ENCODE peak calls at places on chromosome 20, in seven cellular contexts. R is BJ, M is fibroblast of the aortic adventitia, H is epithelial cell of esophagus, Z is neural progenitor cell, X is IMR-90, S is heart left ventricle. E is an unnamed sample.
A peak's percentile ranks its signal among the peaks of the same experiment; 100 is the strongest.

GRCh38 chr20:719816-720215 is 44.2 kb upstream of the SCRT2 start:
- DNase-seq in R (no peak), M (no peak), H (no peak), Z (no peak), X (no peak), S (no peak), E (no peak)

GRCh38 chr20:3209023-3209945 is at the start of gene ITPA:
- DNase-seq in R (no peak), M (peak; percentile 37), H (peak; percentile 36), Z (peak; percentile 73), X (peak; percentile 20), S (peak; percentile 53), E (peak; percentile 57)

GRCh38 chr20:1225263-1225728 is 548 bp upstream of the RAD21L1 start:
- DNase-seq in R (no peak), M (no peak), H (no peak), Z (no peak), X (no peak), S (peak; percentile 36), E (no peak)

GRCh38 chr20:4721719-4722118 is at the start of gene PRND:
- DNase-seq in R (no peak), M (no peak), H (no peak), Z (no peak), X (no peak), S (no peak), E (no peak)

GRCh38 chr20:12570371-12570770 is 438.4 kb upstream of the SPTLC3 start:
- DNase-seq in R (no peak), M (no peak), H (peak; percentile 51), Z (peak; percentile 74), X (no peak), S (no peak), E (peak; percentile 26)

GRCh38 chr20:56730003-56730402 is 100.9 kb downstream of the TFAP2C start:
- DNase-seq in R (no peak), M (no peak), H (no peak), Z (no peak), X (no peak), S (no peak), E (no peak)

GRCh38 chr20:37939701-37940151 is 36.8 kb downstream of the VSTM2L start:
- DNase-seq in R (no peak), M (no peak), H (no peak), Z (no peak), X (no peak), S (no peak), E (no peak)

GRCh38 chr20:8633366-8633765 is 435.5 kb upstream of the PLCB4 start:
- DNase-seq in R (no peak), M (peak; percentile 16), H (peak; percentile 14), Z (no peak), X (peak; percentile 59), S (no peak), E (no peak)

GRCh38 chr20:25288291-25289181 is 40.7 kb downstream of the PYGB start:
- DNase-seq in R (no peak), M (no peak), H (no peak), Z (no peak), X (no peak), S (peak; percentile 19), E (no peak)

GRCh38 chr20:57792386-57793095 is 82.7 kb upstream of the PMEPA1 start:
- DNase-seq in R (no peak), M (no peak), H (peak; percentile 27), Z (no peak), X (no peak), S (no peak), E (no peak)

GRCh38 chr20:37899105-37900045 is 3.6 kb upstream of the VSTM2L start:
- DNase-seq in R (no peak), M (no peak), H (peak; percentile 59), Z (no peak), X (no peak), S (no peak), E (no peak)

GRCh38 chr20:37194616-37195015 is 15.3 kb upstream of the MROH8 start:
- DNase-seq in R (no peak), M (no peak), H (no peak), Z (no peak), X (no peak), S (no peak), E (no peak)

GRCh38 chr20:1245578-1245977 is 19.7 kb downstream of the RAD21L1 start:
- DNase-seq in R (no peak), M (no peak), H (no peak), Z (no peak), X (no peak), S (no peak), E (no peak)

GRCh38 chr20:19888269-19888669 is 128.9 kb upstream of the NAA20 start:
- DNase-seq in R (no peak), M (no peak), H (peak; percentile 57), Z (no peak), X (no peak), S (peak; percentile 38), E (no peak)

GRCh38 chr20:37670426-37670825 is 23.4 kb upstream of the CTNNBL1 start:
- DNase-seq in R (no peak), M (peak; percentile 15), H (no peak), Z (peak; percentile 26), X (no peak), S (peak; percentile 33), E (no peak)

GRCh38 chr20:49999329-49999728 is 16.5 kb downstream of the SNAI1 start:
- DNase-seq in R (no peak), M (no peak), H (no peak), Z (no peak), X (no peak), S (no peak), E (no peak)

GRCh38 chr20:1632228-1632577 is 12.4 kb upstream of the SIRPB1 start:
- DNase-seq in R (no peak), M (no peak), H (no peak), Z (no peak), X (no peak), S (no peak), E (no peak)

GRCh38 chr20:45383131-45383530 is 5.0 kb upstream of the TP53TG5 start:
- DNase-seq in R (no peak), M (peak; percentile 33), H (no peak), Z (no peak), X (peak; percentile 47), S (no peak), E (no peak)

DNA sequence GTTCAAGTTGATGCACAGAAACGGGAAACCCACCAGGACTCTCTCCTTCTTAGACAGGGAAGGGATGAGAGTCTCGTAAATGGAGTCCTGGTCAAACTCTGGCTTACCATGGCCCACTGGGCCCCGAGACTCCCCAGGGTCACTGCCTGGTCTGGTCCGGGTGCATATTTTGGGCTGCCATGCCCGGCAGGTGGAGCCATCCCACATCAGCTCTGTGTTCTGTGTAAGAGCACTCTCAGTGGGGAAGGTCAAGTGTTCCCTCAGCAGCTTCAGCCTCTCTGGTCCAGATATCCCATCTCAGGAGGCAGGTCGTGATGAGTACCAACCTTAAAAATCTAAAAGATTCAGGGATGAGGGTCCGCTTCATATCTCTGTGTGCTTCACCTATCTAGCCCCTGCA is 138.8 kb downstream of the EDN3 start:
- DNase-seq in R (no peak), M (no peak), H (no peak), Z (no peak), X (no peak), S (no peak), E (no peak)
- TF ChIP-seq CTCF in R (no peak), M (no peak), H (no peak), Z (no peak), X (no peak), S (no peak), E (no peak)

GRCh38 chr20:43694763-43695162 is 27.8 kb downstream of the MYBL2 start:
- DNase-seq in R (no peak), M (no peak), H (no peak), Z (no peak), X (no peak), S (no peak), E (no peak)

GRCh38 chr20:43690943-43691598 is 24.2 kb downstream of the MYBL2 start:
- DNase-seq in R (no peak), M (no peak), H (no peak), Z (no peak), X (no peak), S (no peak), E (no peak)

GRCh38 chr20:43695571-43695970 is 28.7 kb downstream of the MYBL2 start:
- DNase-seq in R (no peak), M (no peak), H (no peak), Z (no peak), X (no peak), S (no peak), E (no peak)

GRCh38 chr20:43689165-43689564 is 22.3 kb downstream of the MYBL2 start:
- DNase-seq in R (no peak), M (no peak), H (no peak), Z (no peak), X (no peak), S (no peak), E (no peak)

DNA sequence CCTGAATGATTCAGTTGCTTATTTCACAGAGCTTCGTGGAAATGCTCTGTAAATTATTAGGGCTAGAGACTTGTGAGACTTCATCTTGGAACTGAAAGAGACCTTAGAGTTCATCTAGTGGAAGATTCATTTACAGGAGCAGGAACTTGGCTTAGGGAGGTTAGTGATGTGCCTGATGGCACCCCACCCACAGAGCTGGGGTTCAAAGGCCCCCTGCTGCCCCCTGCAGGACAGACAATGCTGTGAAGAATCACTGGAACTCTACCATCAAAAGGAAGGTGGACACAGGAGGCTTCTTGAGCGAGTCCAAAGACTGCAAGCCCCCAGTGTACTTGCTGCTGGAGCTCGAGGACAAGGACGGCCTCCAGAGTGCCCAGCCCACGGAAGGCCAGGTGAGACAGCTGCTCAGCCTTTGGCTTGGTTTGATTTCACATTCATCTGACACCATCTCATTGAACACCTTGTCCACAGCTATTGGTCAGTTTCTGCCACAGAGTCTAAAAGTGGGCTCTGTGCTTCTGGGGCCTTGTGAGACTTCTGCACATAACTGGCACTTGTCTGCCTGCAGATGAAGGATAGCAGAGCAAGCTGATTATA is 25.1 kb downstream of the MYBL2 start:
- DNase-seq in R (no peak), M (peak; percentile 39), H (peak; percentile 50), Z (peak; percentile 69), X (peak; percentile 18), S (no peak), E (peak; percentile 58)
- TF ChIP-seq CTCF in R (peak; percentile 79), M (peak; percentile 62), H (peak; percentile 54), Z (peak; percentile 69), X (peak; percentile 52), S (peak; percentile 52), E (peak; percentile 65)

GRCh38 chr20:63425846-63426485 is 46.5 kb downstream of the KCNQ2 start:
- DNase-seq in R (no peak), M (no peak), H (no peak), Z (no peak), X (no peak), S (no peak), E (no peak)
- TF ChIP-seq CTCF in R (no peak), M (no peak), H (no peak), Z (no peak), X (no peak), S (no peak), E (no peak)

DNA sequence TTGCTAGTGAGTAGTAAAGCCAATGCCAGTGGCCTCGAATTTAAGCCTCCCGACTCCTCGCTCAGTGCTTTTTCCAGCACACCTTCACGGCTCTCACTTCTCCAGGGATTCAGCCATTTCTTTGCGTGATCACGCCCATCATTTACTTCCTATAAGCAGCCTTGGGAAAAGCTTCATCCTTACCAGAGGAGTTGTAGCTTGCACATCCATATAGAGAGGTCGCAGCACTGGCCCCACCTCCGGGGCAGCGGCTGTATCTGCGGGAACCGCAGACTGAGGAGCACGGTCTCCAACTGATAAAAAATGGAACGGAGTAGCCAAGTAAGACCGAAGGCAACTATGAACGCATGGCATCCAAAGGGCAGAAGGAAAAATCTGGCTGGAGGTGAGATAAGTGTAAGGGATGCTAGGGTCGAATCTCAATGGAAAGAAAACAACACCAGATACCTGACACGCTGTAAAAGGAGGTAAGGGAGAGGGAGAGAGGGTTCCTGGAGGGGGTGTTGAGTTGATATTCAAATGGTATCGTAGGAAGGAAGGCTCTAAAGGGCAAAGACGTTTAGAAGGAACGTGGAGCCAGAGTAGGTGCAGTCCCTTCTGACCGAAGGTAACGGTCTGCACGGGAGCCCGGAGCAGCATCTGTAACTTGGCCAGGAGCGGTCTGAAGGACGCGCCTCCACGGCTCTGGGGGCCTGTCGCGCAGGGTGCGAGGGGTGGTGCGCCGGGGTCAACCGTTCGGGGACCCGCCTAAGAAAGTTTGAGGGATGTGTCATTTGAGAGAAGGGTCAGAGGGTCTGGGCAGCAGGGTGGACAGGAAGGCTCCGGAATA is 640 bp downstream of the NFS1 start:
- DNase-seq in R (no peak), M (no peak), H (peak; percentile 21), Z (peak; percentile 47), X (no peak), S (peak; percentile 38), E (no peak)
- TF ChIP-seq CTCF in R (no peak), M (no peak), H (no peak), Z (no peak), X (no peak), S (no peak), E (no peak)